ENCODE peak calls at places on chromosomes 16 and 17, in ten cellular contexts. S, V, F, W, D, N, L, X, Q and C are unnamed samples. For H3K36me3, the result is how much of the 10 kb centered on the place peaks cover.

GRCh38 chr17:40346061-40346767 is 18.3 kb downstream of the GJD3 start:
- DNase-seq in S (no peak), V (no peak), F (no peak), W (no peak), D (peak), N (no peak), L (no peak), X (no peak), Q (no peak), C (no peak)

GRCh38 chr16:63625141-63625540 is 1496.7 kb downstream of the CDH11 start:
- DNase-seq in S (no peak), V (no peak), F (no peak), W (no peak), D (no peak), N (no peak), L (no peak), X (no peak), Q (no peak), C (no peak)

GRCh38 chr16:57379579-57379978 is 7.3 kb downstream of the CX3CL1 start:
- DNase-seq in S (no peak), V (no peak), F (no peak), W (no peak), D (no peak), N (peak), L (no peak), X (no peak), Q (no peak), C (no peak)

GRCh38 chr16:25707982-25708583 is 16.3 kb downstream of the HS3ST4 start:
- DNase-seq in S (peak), V (no peak), F (no peak), W (peak), D (peak), N (no peak), L (peak), X (no peak), Q (peak), C (no peak)

GRCh38 chr16:11104168-11105037 is 151.6 kb downstream of the SOCS1 start:
- DNase-seq in S (no peak), V (no peak), F (no peak), W (no peak), D (no peak), N (no peak), L (no peak), X (no peak), Q (no peak), C (no peak)

GRCh38 chr16:54602666-54603065 is 316.1 kb upstream of the IRX3 start:
- DNase-seq in S (no peak), V (no peak), F (no peak), W (no peak), D (no peak), N (no peak), L (no peak), X (no peak), Q (no peak), C (no peak)

GRCh38 chr17:7717756-7718350 is 309 bp downstream of the DNAH2 start:
- DNase-seq in S (no peak), V (no peak), F (no peak), W (no peak), D (no peak), N (no peak), L (no peak), X (no peak), Q (no peak), C (no peak)

GRCh38 chr16:22388101-22388644 is 13.8 kb upstream of the CDR2 start:
- DNase-seq in S (no peak), V (no peak), F (no peak), W (no peak), D (no peak), N (no peak), L (no peak), X (no peak), Q (no peak), C (no peak)

GRCh38 chr17:48990882-48991357 is 6.3 kb upstream of the IGF2BP1 start:
- DNase-seq in S (peak), V (no peak), F (no peak), W (no peak), D (peak), N (no peak), L (no peak), X (no peak), Q (no peak), C (no peak)

GRCh38 chr17:2179615-2180295 is 123.8 kb downstream of the SMG6 start:
- DNase-seq in S (no peak), V (peak), F (peak), W (no peak), D (no peak), N (no peak), L (peak), X (no peak), Q (peak), C (no peak)

GRCh38 chr16:1149101-1149636 is 3.7 kb upstream of the CACNA1H start:
- DNase-seq in S (no peak), V (no peak), F (peak), W (no peak), D (no peak), N (no peak), L (no peak), X (no peak), Q (no peak), C (no peak)

GRCh38 chr17:64067642-64068041 is 47.2 kb upstream of the ICAM2 start:
- DNase-seq in S (no peak), V (no peak), F (no peak), W (no peak), D (no peak), N (no peak), L (no peak), X (no peak), Q (no peak), C (no peak)

GRCh38 chr17:64071111-64071510 is 50.7 kb upstream of the ICAM2 start:
- DNase-seq in S (no peak), V (no peak), F (no peak), W (no peak), D (no peak), N (no peak), L (no peak), X (no peak), Q (no peak), C (no peak)

GRCh38 chr17:64069143-64069542 is 48.7 kb upstream of the ICAM2 start:
- DNase-seq in S (no peak), V (no peak), F (no peak), W (no peak), D (no peak), N (no peak), L (no peak), X (no peak), Q (no peak), C (no peak)

GRCh38 chr17:64066709-64067108 is 46.3 kb upstream of the ICAM2 start:
- DNase-seq in S (no peak), V (no peak), F (no peak), W (no peak), D (no peak), N (no peak), L (no peak), X (peak), Q (no peak), C (peak)

DNA sequence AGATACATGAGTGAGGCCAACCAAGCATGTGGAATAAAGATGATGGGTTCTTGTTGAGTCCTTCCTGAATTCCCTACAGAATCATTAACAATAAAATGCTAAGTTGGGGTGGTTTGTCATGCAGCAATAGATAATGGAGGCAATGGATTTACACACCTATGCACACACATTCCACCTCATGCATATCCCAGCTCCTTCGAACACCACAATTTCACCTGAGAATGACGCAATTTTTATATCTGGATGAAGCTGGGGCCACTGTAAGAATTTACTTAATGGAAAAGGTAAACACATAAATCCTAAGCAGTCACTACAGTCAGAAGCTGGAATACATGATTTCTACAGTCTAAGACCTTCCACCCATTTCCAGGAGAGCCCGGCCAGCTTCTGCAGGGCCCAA is 49.8 kb upstream of the ICAM2 start:
- DNase-seq in S (no peak), V (no peak), F (no peak), W (no peak), D (no peak), N (no peak), L (no peak), X (no peak), Q (no peak), C (no peak)
- H3K36me3 ChIP-seq in S (under half), V (half or more), F (under half), W (under half), D (under half), N (half or more), L (under half), X (half or more), Q (under half), C (half or more)

GRCh38 chr16:70018254-70018653 is 67.1 kb downstream of the CLEC18A start:
- DNase-seq in S (peak), V (no peak), F (no peak), W (peak), D (peak), N (no peak), L (no peak), X (peak), Q (peak), C (peak)
- H3K36me3 ChIP-seq in S (under half), V (half or more), F (under half), W (under half), D (under half), N (under half), L (under half), X (under half), Q (under half), C (under half)

GRCh38 chr17:41767324-41768042 is 19.0 kb downstream of the JUP start:
- DNase-seq in S (no peak), V (no peak), F (no peak), W (no peak), D (no peak), N (no peak), L (no peak), X (no peak), Q (no peak), C (no peak)
- H3K36me3 ChIP-seq in S (under half), V (half or more), F (under half), W (under half), D (half or more), N (under half), L (half or more), X (under half), Q (under half), C (under half)

DNA sequence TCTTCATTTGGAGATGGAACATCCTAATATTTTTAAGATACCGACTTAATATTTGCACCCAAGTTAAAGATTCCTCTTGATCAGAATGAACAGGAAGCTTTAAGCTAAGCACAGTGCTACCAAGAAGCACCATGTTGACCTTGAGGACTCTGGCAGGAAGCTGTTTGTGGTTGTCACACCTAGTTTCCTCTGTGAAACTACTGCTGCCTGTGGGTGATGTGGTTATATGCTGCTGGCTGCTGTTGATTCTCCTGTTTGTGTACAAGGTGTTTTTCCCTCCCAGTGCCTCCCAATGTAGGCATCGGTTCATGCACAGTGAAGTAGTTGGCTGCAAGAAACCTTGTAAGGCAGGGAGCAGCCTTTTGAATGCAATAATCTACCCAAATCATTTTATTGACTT is 23.4 kb downstream of the RBL2 start:
- DNase-seq in S (no peak), V (no peak), F (no peak), W (no peak), D (no peak), N (no peak), L (no peak), X (peak), Q (peak), C (peak)
- H3K36me3 ChIP-seq in S (under half), V (half or more), F (under half), W (half or more), D (under half), N (under half), L (under half), X (half or more), Q (under half), C (under half)

DNA sequence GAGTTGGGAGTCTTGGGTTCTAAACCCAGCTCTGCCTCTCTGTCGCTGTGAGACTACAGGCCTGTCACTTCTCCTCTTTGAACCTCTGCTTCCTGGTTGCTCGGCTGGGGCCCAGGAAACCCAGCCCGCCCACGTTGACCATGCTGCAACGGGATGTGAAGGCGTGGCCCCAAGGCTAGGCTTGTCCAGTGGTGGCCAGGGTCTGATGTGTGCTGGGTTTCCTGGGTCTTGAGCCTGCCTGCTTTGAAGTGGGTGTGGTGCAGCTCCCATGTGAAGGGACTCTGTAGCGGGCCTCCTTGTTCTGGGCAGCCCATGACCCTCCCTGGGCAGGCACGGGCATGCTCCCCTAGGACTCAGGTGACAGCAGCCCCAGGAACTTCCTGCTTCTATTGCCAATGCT is 82.3 kb downstream of the SDR42E1 start:
- DNase-seq in S (no peak), V (no peak), F (no peak), W (no peak), D (no peak), N (peak), L (no peak), X (no peak), Q (no peak), C (no peak)
- H3K36me3 ChIP-seq in S (under half), V (under half), F (under half), W (half or more), D (under half), N (under half), L (under half), X (under half), Q (under half), C (under half)

DNA sequence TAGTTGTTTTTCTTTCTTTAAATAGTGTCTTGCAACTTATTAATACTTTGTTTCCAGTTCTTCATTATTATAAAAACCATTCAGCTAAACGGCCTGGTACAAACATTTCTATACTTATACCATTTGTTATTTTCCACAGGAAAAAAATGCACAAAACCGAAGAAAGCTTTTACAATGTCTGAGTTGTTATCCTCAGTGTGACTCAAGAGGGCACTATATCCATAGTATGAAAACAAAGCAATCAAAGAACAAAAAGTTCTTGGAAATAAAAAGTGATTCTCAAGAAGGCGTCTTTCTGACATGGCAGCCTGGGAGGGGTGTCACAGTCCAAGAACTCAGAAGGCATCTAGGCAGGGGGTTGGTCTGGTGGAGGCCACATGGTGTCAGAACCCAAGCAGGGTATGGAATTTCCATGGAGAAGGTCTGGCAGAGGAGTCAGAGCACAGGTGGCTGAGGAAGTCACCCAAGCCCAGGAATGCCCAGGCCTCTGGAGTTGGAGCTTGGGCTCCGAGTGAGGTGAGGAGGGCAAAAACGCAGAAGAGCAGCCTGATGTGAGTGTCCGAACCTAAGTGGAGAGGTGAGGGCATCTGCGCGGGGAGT is 70.9 kb upstream of the ATP2A3 start:
- DNase-seq in S (no peak), V (no peak), F (no peak), W (no peak), D (no peak), N (no peak), L (peak), X (no peak), Q (no peak), C (no peak)
- H3K36me3 ChIP-seq in S (under half), V (half or more), F (under half), W (under half), D (under half), N (under half), L (under half), X (half or more), Q (under half), C (half or more)

GRCh38 chr16:81891734-81892364 is 112.8 kb downstream of the PLCG2 start:
- DNase-seq in S (no peak), V (no peak), F (no peak), W (no peak), D (no peak), N (no peak), L (no peak), X (no peak), Q (no peak), C (no peak)
- H3K36me3 ChIP-seq in S (under half), V (under half), F (under half), W (half or more), D (under half), N (under half), L (under half), X (under half), Q (under half), C (under half)